ENCODE peak calls at places on chromosome 11, in seven cellular contexts. Q is glutamatergic neuron, C is SK-N-DZ, I is fibroblast of pulmonary artery, U is Right ventricle myocardium superior, G is astrocyte of the cerebellum, Z is WTC11. Y is an unnamed sample.

GRCh38 chr11:73647459-73648100 is 1.2 kb downstream of the PLEKHB1 start:
- DNase-seq in Q (peak), C (peak), I (peak), U (peak), G (peak), Z (peak), Y (peak)

GRCh38 chr11:133908827-133909226 is 47.9 kb downstream of the IGSF9B start:
- DNase-seq in Q (no peak), C (no peak), I (no peak), U (no peak), G (no peak), Z (no peak), Y (no peak)

GRCh38 chr11:117970400-117971024 is 15.7 kb upstream of the IL10RA start:
- DNase-seq in Q (no peak), C (no peak), I (peak), U (no peak), G (no peak), Z (no peak), Y (no peak)

GRCh38 chr11:65225284-65226102 is 36.3 kb upstream of the POLA2 start:
- DNase-seq in Q (peak), C (no peak), I (peak), U (peak), G (peak), Z (peak), Y (peak)

GRCh38 chr11:111205622-111206385 is 39.7 kb upstream of the POU2AF2 start:
- DNase-seq in Q (no peak), C (no peak), I (no peak), U (no peak), G (no peak), Z (no peak), Y (no peak)

GRCh38 chr11:128848815-128849455 is 18.2 kb downstream of the KCNJ1 start:
- DNase-seq in Q (peak), C (no peak), I (peak), U (peak), G (no peak), Z (peak), Y (no peak)

GRCh38 chr11:67410984-67411784 is 4.3 kb upstream of the CARNS1 start:
- DNase-seq in Q (no peak), C (no peak), I (no peak), U (no peak), G (no peak), Z (no peak), Y (no peak)

GRCh38 chr11:116404143-116404800 is 368.5 kb downstream of the BUD13 start:
- DNase-seq in Q (no peak), C (no peak), I (no peak), U (no peak), G (no peak), Z (no peak), Y (no peak)

GRCh38 chr11:47464479-47464878 is 15.5 kb upstream of the RAPSN start:
- DNase-seq in Q (peak), C (no peak), I (no peak), U (no peak), G (no peak), Z (peak), Y (no peak)

GRCh38 chr11:12008790-12009616 is 577 bp upstream of the DKK3 start:
- DNase-seq in Q (peak), C (peak), I (peak), U (peak), G (no peak), Z (peak), Y (no peak)

GRCh38 chr11:110908401-110909106 is 196.3 kb upstream of the ARHGAP20 start:
- DNase-seq in Q (no peak), C (no peak), I (peak), U (no peak), G (peak), Z (no peak), Y (peak)

GRCh38 chr11:70064726-70065317 is 13.3 kb upstream of the ANO1 start:
- DNase-seq in Q (no peak), C (no peak), I (no peak), U (no peak), G (no peak), Z (no peak), Y (no peak)

GRCh38 chr11:120919045-120919444 is 104.9 kb upstream of the TBCEL start:
- DNase-seq in Q (no peak), C (no peak), I (no peak), U (no peak), G (no peak), Z (no peak), Y (no peak)

GRCh38 chr11:43359432-43359818 is 705 bp downstream of the TTC17 start:
- DNase-seq in Q (no peak), C (peak), I (peak), U (no peak), G (no peak), Z (peak), Y (no peak)

GRCh38 chr11:64529559-64530520 is 61.2 kb upstream of the SLC22A12 start:
- DNase-seq in Q (no peak), C (no peak), I (no peak), U (no peak), G (no peak), Z (no peak), Y (no peak)

GRCh38 chr11:119065369-119065768 is 2.2 kb upstream of the VPS11 start:
- DNase-seq in Q (no peak), C (peak), I (peak), U (no peak), G (no peak), Z (peak), Y (no peak)

GRCh38 chr11:9982127-9982795 is 311.8 kb downstream of the SBF2 start:
- DNase-seq in Q (no peak), C (no peak), I (no peak), U (no peak), G (no peak), Z (no peak), Y (no peak)

GRCh38 chr11:15654397-15654915 is 539.7 kb downstream of the INSC start:
- DNase-seq in Q (no peak), C (no peak), I (no peak), U (no peak), G (no peak), Z (no peak), Y (no peak)

GRCh38 chr11:75503531-75504099 is 22.1 kb downstream of the GDPD5 start:
- DNase-seq in Q (no peak), C (no peak), I (no peak), U (no peak), G (no peak), Z (no peak), Y (no peak)

GRCh38 chr11:110479445-110480101 is 49.8 kb downstream of the FDX1 start:
- DNase-seq in Q (peak), C (no peak), I (peak), U (no peak), G (peak), Z (no peak), Y (peak)